ENCODE peak calls at places on chromosomes 11 and 22, in four cellular contexts. One of them, this sample, is unnamed. For H3K4me1, the result is how much of the 10 kb centered on the place peaks cover.

GRCh38 chr11:95231881-95232605 is 1.0 kb upstream of the SESN3 start:
- DNase-seq in heart right ventricle: peak
- DNase-seq in CD8-positive, alpha-beta T cell: peak
- DNase-seq in left ventricle myocardium inferior: peak
- DNase-seq in this sample: peak

GRCh38 chr11:66419825-66420224 is 1.0 kb upstream of the NPAS4 start:
- DNase-seq in heart right ventricle: no peak
- DNase-seq in CD8-positive, alpha-beta T cell: no peak
- DNase-seq in left ventricle myocardium inferior: no peak
- DNase-seq in this sample: no peak

GRCh38 chr11:11178671-11179070 is 174.4 kb downstream of the CSNK2A3 start:
- DNase-seq in heart right ventricle: no peak
- DNase-seq in CD8-positive, alpha-beta T cell: no peak
- DNase-seq in left ventricle myocardium inferior: no peak
- DNase-seq in this sample: no peak

GRCh38 chr11:69656536-69657455 is 15.8 kb downstream of the CCND1 start:
- DNase-seq in heart right ventricle: no peak
- DNase-seq in CD8-positive, alpha-beta T cell: no peak
- DNase-seq in left ventricle myocardium inferior: no peak
- DNase-seq in this sample: no peak

GRCh38 chr22:46845281-46846153 is 83.1 kb downstream of the TBC1D22A start:
- DNase-seq in heart right ventricle: no peak
- DNase-seq in CD8-positive, alpha-beta T cell: peak
- DNase-seq in left ventricle myocardium inferior: no peak
- DNase-seq in this sample: no peak

GRCh38 chr11:10856689-10857603 is 907 bp downstream of the ZBED5 start:
- DNase-seq in heart right ventricle: peak
- DNase-seq in CD8-positive, alpha-beta T cell: no peak
- DNase-seq in left ventricle myocardium inferior: peak
- DNase-seq in this sample: no peak

GRCh38 chr22:48089601-48090331 is 1327.3 kb downstream of the TBC1D22A start:
- DNase-seq in heart right ventricle: peak
- DNase-seq in CD8-positive, alpha-beta T cell: no peak
- DNase-seq in left ventricle myocardium inferior: peak
- DNase-seq in this sample: peak

GRCh38 chr11:134033696-134034491 is 35.0 kb upstream of the JAM3 start:
- DNase-seq in heart right ventricle: peak
- DNase-seq in CD8-positive, alpha-beta T cell: peak
- DNase-seq in left ventricle myocardium inferior: peak
- DNase-seq in this sample: peak

GRCh38 chr11:67023957-67024353 is 1.0 kb downstream of the SYT12 start:
- DNase-seq in heart right ventricle: no peak
- DNase-seq in CD8-positive, alpha-beta T cell: no peak
- DNase-seq in left ventricle myocardium inferior: no peak
- DNase-seq in this sample: no peak

GRCh38 chr11:69801513-69802335 is 17.5 kb downstream of the FGF3 start:
- DNase-seq in heart right ventricle: no peak
- DNase-seq in CD8-positive, alpha-beta T cell: peak
- DNase-seq in left ventricle myocardium inferior: no peak
- DNase-seq in this sample: peak

GRCh38 chr11:2776351-2777061 is 76.7 kb upstream of the KCNQ1OT1 start:
- DNase-seq in heart right ventricle: peak
- DNase-seq in CD8-positive, alpha-beta T cell: peak
- DNase-seq in left ventricle myocardium inferior: no peak
- DNase-seq in this sample: peak

GRCh38 chr11:60502221-60502775 is 9.7 kb downstream of the MS4A12 start:
- DNase-seq in heart right ventricle: no peak
- DNase-seq in CD8-positive, alpha-beta T cell: no peak
- DNase-seq in left ventricle myocardium inferior: no peak
- DNase-seq in this sample: no peak

GRCh38 chr11:60498399-60498798 is 5.8 kb downstream of the MS4A12 start:
- DNase-seq in heart right ventricle: no peak
- DNase-seq in CD8-positive, alpha-beta T cell: no peak
- DNase-seq in left ventricle myocardium inferior: no peak
- DNase-seq in this sample: no peak

GRCh38 chr11:60500276-60500935 is 7.8 kb downstream of the MS4A12 start:
- DNase-seq in heart right ventricle: no peak
- DNase-seq in CD8-positive, alpha-beta T cell: no peak
- DNase-seq in left ventricle myocardium inferior: no peak
- DNase-seq in this sample: no peak

GRCh38 chr11:60504219-60504618 is 11.0 kb upstream of the MS4A13 start:
- DNase-seq in heart right ventricle: no peak
- DNase-seq in CD8-positive, alpha-beta T cell: no peak
- DNase-seq in left ventricle myocardium inferior: no peak
- DNase-seq in this sample: no peak

GRCh38 chr11:60498853-60499252 is 6.3 kb downstream of the MS4A12 start:
- DNase-seq in heart right ventricle: no peak
- DNase-seq in CD8-positive, alpha-beta T cell: no peak
- DNase-seq in left ventricle myocardium inferior: no peak
- DNase-seq in this sample: no peak
- H3K4me3 ChIP-seq in heart right ventricle: no peak
- H3K4me3 ChIP-seq in CD8-positive, alpha-beta T cell: no peak
- H3K4me3 ChIP-seq in left ventricle myocardium inferior: no peak
- H3K4me3 ChIP-seq in this sample: no peak

DNA sequence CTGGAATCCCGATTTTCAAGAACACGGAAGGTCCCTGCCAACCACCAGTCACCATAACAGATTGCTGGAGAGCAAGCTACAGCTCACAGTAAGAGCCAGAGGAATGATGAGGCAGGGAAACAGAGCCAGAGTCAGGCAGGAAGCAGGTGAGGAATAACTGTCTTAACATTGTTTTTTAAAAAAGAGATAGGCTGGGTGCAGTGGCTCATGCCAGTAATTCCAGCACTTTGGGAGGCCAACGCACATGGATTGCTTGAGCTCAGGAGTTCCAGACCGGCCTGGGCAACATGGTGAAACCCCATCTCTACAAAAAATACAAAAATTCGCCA is 13.5 kb upstream of the CASTOR1 start:
- DNase-seq in heart right ventricle: no peak
- DNase-seq in CD8-positive, alpha-beta T cell: no peak
- DNase-seq in left ventricle myocardium inferior: no peak
- DNase-seq in this sample: no peak
- H3K4me1 ChIP-seq in heart right ventricle: half or more
- H3K4me1 ChIP-seq in CD8-positive, alpha-beta T cell: half or more
- H3K4me1 ChIP-seq in left ventricle myocardium inferior: half or more
- H3K4me1 ChIP-seq in this sample: under half

DNA sequence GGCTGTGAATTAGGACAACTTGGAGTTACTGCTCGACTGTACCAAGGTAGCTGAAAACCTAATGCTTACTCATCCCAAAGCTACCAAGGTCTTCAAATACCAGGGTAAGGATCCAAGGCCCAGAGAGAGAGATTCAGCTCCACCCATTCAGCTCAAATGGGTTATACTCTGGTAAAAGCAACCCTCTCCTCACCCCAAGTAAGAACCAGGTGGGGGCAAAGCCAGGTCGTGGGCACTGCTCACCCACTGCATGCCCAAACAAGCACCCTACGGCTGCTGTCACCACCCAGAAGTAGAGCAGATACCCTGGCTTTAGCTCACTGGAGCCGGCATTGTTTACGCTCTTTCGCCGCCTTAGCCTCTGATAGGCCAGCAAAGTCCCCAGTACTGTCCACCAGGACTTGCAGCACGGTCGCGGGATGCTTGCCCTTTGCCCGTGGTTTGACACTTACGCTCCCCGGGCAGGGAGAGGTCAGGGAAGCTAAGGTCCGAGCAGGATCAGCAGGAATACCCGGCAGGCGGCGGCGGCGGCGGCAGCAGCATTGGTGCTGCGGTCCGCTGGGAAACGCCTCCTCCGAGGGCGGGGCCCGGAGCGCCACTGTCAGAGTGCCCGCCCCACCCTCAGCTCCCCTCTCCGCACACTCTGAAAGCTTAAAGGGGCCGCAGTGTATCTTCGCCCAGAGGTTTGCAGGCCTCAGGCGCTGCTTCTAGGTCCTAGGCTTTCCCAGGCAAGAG is 19.6 kb downstream of the CKAP5 start:
- DNase-seq in heart right ventricle: peak
- DNase-seq in CD8-positive, alpha-beta T cell: peak
- DNase-seq in left ventricle myocardium inferior: peak
- DNase-seq in this sample: peak
- TF ChIP-seq CTCF in heart right ventricle: no peak
- TF ChIP-seq CTCF in CD8-positive, alpha-beta T cell: no peak
- TF ChIP-seq CTCF in left ventricle myocardium inferior: peak
- TF ChIP-seq CTCF in this sample: no peak

GRCh38 chr22:33874206-33874605 is 46.1 kb downstream of the LARGE1 start:
- DNase-seq in heart right ventricle: no peak
- DNase-seq in CD8-positive, alpha-beta T cell: no peak
- DNase-seq in left ventricle myocardium inferior: no peak
- DNase-seq in this sample: no peak

GRCh38 chr22:33873186-33873585 is 47.1 kb downstream of the LARGE1 start:
- DNase-seq in heart right ventricle: peak
- DNase-seq in CD8-positive, alpha-beta T cell: no peak
- DNase-seq in left ventricle myocardium inferior: peak
- DNase-seq in this sample: peak

GRCh38 chr22:33871935-33872334 is 48.3 kb downstream of the LARGE1 start:
- DNase-seq in heart right ventricle: no peak
- DNase-seq in CD8-positive, alpha-beta T cell: no peak
- DNase-seq in left ventricle myocardium inferior: no peak
- DNase-seq in this sample: no peak

GRCh38 chr22:33875316-33875715 is 45.0 kb downstream of the LARGE1 start:
- DNase-seq in heart right ventricle: peak
- DNase-seq in CD8-positive, alpha-beta T cell: no peak
- DNase-seq in left ventricle myocardium inferior: peak
- DNase-seq in this sample: no peak

DNA sequence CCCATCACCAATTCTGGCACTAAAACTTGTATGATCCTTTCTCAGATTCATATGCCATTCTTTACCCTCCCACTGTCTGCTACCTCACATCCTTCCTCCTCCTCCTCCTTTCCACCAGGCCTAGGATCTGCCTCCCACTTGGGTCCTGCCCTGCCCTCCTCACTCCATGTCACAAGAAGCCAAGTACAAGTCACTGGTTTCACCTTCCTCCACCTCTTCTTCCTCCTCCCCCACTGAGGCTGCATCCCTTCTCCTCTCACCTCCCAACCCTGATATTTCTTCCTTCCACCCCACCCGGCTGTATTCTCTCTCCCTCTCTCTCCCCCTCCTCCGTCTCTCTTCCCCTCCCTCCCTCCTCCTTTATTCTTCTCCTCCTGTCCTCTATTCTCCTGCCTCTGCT is 46.6 kb downstream of the LARGE1 start:
- DNase-seq in heart right ventricle: no peak
- DNase-seq in CD8-positive, alpha-beta T cell: no peak
- DNase-seq in left ventricle myocardium inferior: no peak
- DNase-seq in this sample: no peak
- H3K4me3 ChIP-seq in heart right ventricle: no peak
- H3K4me3 ChIP-seq in CD8-positive, alpha-beta T cell: no peak
- H3K4me3 ChIP-seq in left ventricle myocardium inferior: no peak
- H3K4me3 ChIP-seq in this sample: no peak

GRCh38 chr22:37568448-37569008 is 8.2 kb downstream of the CDC42EP1 start:
- DNase-seq in heart right ventricle: no peak
- DNase-seq in CD8-positive, alpha-beta T cell: no peak
- DNase-seq in left ventricle myocardium inferior: no peak
- DNase-seq in this sample: no peak

GRCh38 chr22:37567991-37568390 is 7.7 kb downstream of the CDC42EP1 start:
- DNase-seq in heart right ventricle: no peak
- DNase-seq in CD8-positive, alpha-beta T cell: no peak
- DNase-seq in left ventricle myocardium inferior: no peak
- DNase-seq in this sample: no peak

GRCh38 chr22:37566903-37567798 is 6.9 kb downstream of the CDC42EP1 start:
- DNase-seq in heart right ventricle: peak
- DNase-seq in CD8-positive, alpha-beta T cell: peak
- DNase-seq in left ventricle myocardium inferior: peak
- DNase-seq in this sample: peak

GRCh38 chr22:37565830-37566229 is 5.5 kb downstream of the CDC42EP1 start:
- DNase-seq in heart right ventricle: no peak
- DNase-seq in CD8-positive, alpha-beta T cell: no peak
- DNase-seq in left ventricle myocardium inferior: no peak
- DNase-seq in this sample: no peak

GRCh38 chr22:37566329-37566837 is 6.1 kb downstream of the CDC42EP1 start:
- DNase-seq in heart right ventricle: no peak
- DNase-seq in CD8-positive, alpha-beta T cell: peak
- DNase-seq in left ventricle myocardium inferior: no peak
- DNase-seq in this sample: no peak
- H3K4me1 ChIP-seq in heart right ventricle: half or more
- H3K4me1 ChIP-seq in CD8-positive, alpha-beta T cell: under half
- H3K4me1 ChIP-seq in left ventricle myocardium inferior: half or more
- H3K4me1 ChIP-seq in this sample: half or more

DNA sequence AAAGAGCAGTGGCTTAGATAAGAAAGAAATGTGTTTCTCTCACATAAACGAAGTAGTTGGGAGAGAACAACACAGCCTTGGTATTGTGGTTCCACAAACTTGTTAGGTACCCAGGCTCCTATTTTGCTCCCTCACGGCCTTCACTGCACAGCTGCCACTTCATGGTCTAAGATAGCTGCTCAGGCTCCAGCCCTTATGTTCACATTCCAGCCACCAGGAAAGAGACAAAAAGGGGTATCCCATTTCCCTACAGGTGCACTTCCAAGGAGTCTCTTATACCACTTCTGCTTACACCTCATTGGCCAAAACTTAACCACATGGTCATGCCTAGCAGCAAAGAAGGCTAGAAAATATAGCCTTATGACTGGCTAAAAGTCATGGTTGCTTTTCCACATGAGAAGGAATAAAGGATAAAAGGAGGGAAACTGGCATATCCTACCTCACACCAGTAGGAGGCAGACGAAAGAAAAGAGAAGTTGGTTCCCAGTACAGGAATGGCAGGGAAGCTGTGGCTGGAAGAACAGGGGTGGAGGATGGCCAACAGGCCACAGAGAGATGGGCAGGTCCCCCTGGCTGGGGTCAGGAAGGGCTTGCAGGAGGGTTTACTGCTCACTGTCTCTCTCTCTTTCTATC is 5.4 kb upstream of the HDHD5 start:
- DNase-seq in heart right ventricle: no peak
- DNase-seq in CD8-positive, alpha-beta T cell: no peak
- DNase-seq in left ventricle myocardium inferior: no peak
- DNase-seq in this sample: no peak
- TF ChIP-seq CTCF in heart right ventricle: no peak
- TF ChIP-seq CTCF in CD8-positive, alpha-beta T cell: no peak
- TF ChIP-seq CTCF in left ventricle myocardium inferior: no peak
- TF ChIP-seq CTCF in this sample: no peak

GRCh38 chr11:129144256-129144655 is 47.9 kb downstream of the ARHGAP32 start:
- DNase-seq in heart right ventricle: no peak
- DNase-seq in CD8-positive, alpha-beta T cell: no peak
- DNase-seq in left ventricle myocardium inferior: no peak
- DNase-seq in this sample: no peak
- H3K4me3 ChIP-seq in heart right ventricle: no peak
- H3K4me3 ChIP-seq in CD8-positive, alpha-beta T cell: no peak
- H3K4me3 ChIP-seq in left ventricle myocardium inferior: no peak
- H3K4me3 ChIP-seq in this sample: no peak

DNA sequence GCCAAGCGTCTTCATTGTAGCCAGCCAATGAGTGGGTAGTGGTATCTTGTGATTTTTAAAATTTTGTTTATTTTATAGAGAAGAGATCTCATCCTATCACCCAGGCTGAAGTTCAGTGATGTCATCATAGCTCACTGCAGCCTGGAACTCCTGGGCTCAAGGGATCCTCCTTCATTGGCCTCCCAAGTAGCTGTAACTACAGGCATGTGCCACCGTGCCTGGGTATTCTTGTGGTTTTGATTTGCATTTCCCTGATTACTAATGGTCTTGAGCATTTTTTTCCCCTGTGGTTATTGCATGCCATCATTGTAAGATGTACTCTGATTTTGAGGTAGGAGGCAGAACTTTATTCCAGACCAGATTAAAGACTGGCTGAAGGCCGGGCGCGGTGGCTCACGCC is 2.4 kb upstream of the DENND6B start:
- DNase-seq in heart right ventricle: no peak
- DNase-seq in CD8-positive, alpha-beta T cell: no peak
- DNase-seq in left ventricle myocardium inferior: no peak
- DNase-seq in this sample: no peak
- H3K4me1 ChIP-seq in heart right ventricle: under half
- H3K4me1 ChIP-seq in CD8-positive, alpha-beta T cell: under half
- H3K4me1 ChIP-seq in left ventricle myocardium inferior: under half
- H3K4me1 ChIP-seq in this sample: under half